ENCODE peak calls at places on chromosomes 11 and 22, in seven cellular contexts. One of them, this sample, is unnamed. For H3K4me1, the result is how much of the 10 kb centered on the place peaks cover.

GRCh38 chr22:39574779-39575551 is 4.4 kb downstream of the CACNA1I start:
- DNase-seq in GM23248: peak
- DNase-seq in adrenal gland: peak
- DNase-seq in SJSA1: peak
- DNase-seq in foreskin keratinocyte: peak
- DNase-seq in fibroblast of lung: peak
- DNase-seq in CD8-positive, alpha-beta T cell: no peak
- DNase-seq in this sample: no peak

GRCh38 chr11:129143335-129143734 is 48.8 kb downstream of the ARHGAP32 start:
- DNase-seq in CD8-positive, alpha-beta T cell: no peak
- DNase-seq in foreskin keratinocyte: peak
- DNase-seq in adrenal gland: peak
- DNase-seq in fibroblast of lung: peak
- DNase-seq in SJSA1: peak
- DNase-seq in GM23248: peak
- DNase-seq in this sample: no peak

GRCh38 chr11:77602385-77603105 is 12.8 kb downstream of the AQP11 start:
- DNase-seq in GM23248: peak
- DNase-seq in adrenal gland: no peak
- DNase-seq in SJSA1: peak
- DNase-seq in foreskin keratinocyte: peak
- DNase-seq in fibroblast of lung: peak
- DNase-seq in CD8-positive, alpha-beta T cell: no peak
- DNase-seq in this sample: no peak

GRCh38 chr11:74272276-74272675 is 39.2 kb downstream of the P4HA3 start:
- DNase-seq in foreskin keratinocyte: no peak
- DNase-seq in CD8-positive, alpha-beta T cell: no peak
- DNase-seq in GM23248: no peak
- DNase-seq in fibroblast of lung: no peak
- DNase-seq in adrenal gland: no peak
- DNase-seq in SJSA1: no peak
- DNase-seq in this sample: no peak

GRCh38 chr11:28505216-28505615 is 397.0 kb downstream of the METTL15 start:
- DNase-seq in CD8-positive, alpha-beta T cell: no peak
- DNase-seq in SJSA1: no peak
- DNase-seq in fibroblast of lung: no peak
- DNase-seq in foreskin keratinocyte: no peak
- DNase-seq in adrenal gland: no peak
- DNase-seq in GM23248: no peak
- DNase-seq in this sample: no peak

GRCh38 chr11:96341237-96342130 is 1.5 kb downstream of the MAML2 start:
- DNase-seq in SJSA1: no peak
- DNase-seq in foreskin keratinocyte: no peak
- DNase-seq in CD8-positive, alpha-beta T cell: peak
- DNase-seq in fibroblast of lung: peak
- DNase-seq in adrenal gland: peak
- DNase-seq in GM23248: peak
- DNase-seq in this sample: peak

GRCh38 chr22:36301384-36301828 is 48.5 kb downstream of the APOL1 start:
- DNase-seq in SJSA1: no peak
- DNase-seq in CD8-positive, alpha-beta T cell: peak
- DNase-seq in adrenal gland: peak
- DNase-seq in fibroblast of lung: peak
- DNase-seq in foreskin keratinocyte: no peak
- DNase-seq in GM23248: peak
- DNase-seq in this sample: peak

GRCh38 chr11:42524534-42525227 is 787.1 kb upstream of the API5 start:
- DNase-seq in adrenal gland: peak
- DNase-seq in GM23248: peak
- DNase-seq in foreskin keratinocyte: no peak
- DNase-seq in fibroblast of lung: peak
- DNase-seq in CD8-positive, alpha-beta T cell: no peak
- DNase-seq in SJSA1: peak
- DNase-seq in this sample: no peak

GRCh38 chr11:47571895-47572294 is 6.5 kb downstream of the PTPMT1 start:
- DNase-seq in SJSA1: no peak
- DNase-seq in foreskin keratinocyte: no peak
- DNase-seq in fibroblast of lung: peak
- DNase-seq in CD8-positive, alpha-beta T cell: no peak
- DNase-seq in adrenal gland: no peak
- DNase-seq in GM23248: peak
- DNase-seq in this sample: no peak

GRCh38 chr22:36220457-36220921 is 18.8 kb downstream of the APOL2 start:
- DNase-seq in CD8-positive, alpha-beta T cell: no peak
- DNase-seq in SJSA1: peak
- DNase-seq in GM23248: peak
- DNase-seq in adrenal gland: peak
- DNase-seq in fibroblast of lung: peak
- DNase-seq in foreskin keratinocyte: no peak
- DNase-seq in this sample: no peak

GRCh38 chr22:37222440-37222971 is 10.2 kb upstream of the SSTR3 start:
- DNase-seq in GM23248: no peak
- DNase-seq in CD8-positive, alpha-beta T cell: peak
- DNase-seq in fibroblast of lung: no peak
- DNase-seq in SJSA1: no peak
- DNase-seq in foreskin keratinocyte: no peak
- DNase-seq in adrenal gland: no peak
- DNase-seq in this sample: peak

GRCh38 chr22:21972293-21972779 is 10.3 kb downstream of the TOP3B start:
- DNase-seq in GM23248: peak
- DNase-seq in foreskin keratinocyte: no peak
- DNase-seq in SJSA1: peak
- DNase-seq in fibroblast of lung: no peak
- DNase-seq in adrenal gland: no peak
- DNase-seq in CD8-positive, alpha-beta T cell: peak
- DNase-seq in this sample: peak

GRCh38 chr11:27282806-27283205 is 80.2 kb downstream of the CCDC34 start:
- DNase-seq in GM23248: peak
- DNase-seq in CD8-positive, alpha-beta T cell: no peak
- DNase-seq in SJSA1: peak
- DNase-seq in adrenal gland: no peak
- DNase-seq in fibroblast of lung: peak
- DNase-seq in foreskin keratinocyte: no peak
- DNase-seq in this sample: no peak

GRCh38 chr11:133300666-133301065 is 231.6 kb downstream of the OPCML start:
- DNase-seq in SJSA1: no peak
- DNase-seq in fibroblast of lung: no peak
- DNase-seq in CD8-positive, alpha-beta T cell: no peak
- DNase-seq in foreskin keratinocyte: no peak
- DNase-seq in adrenal gland: no peak
- DNase-seq in GM23248: no peak
- DNase-seq in this sample: no peak

GRCh38 chr22:38148252-38148651 is 33.4 kb downstream of the PLA2G6 start:
- DNase-seq in CD8-positive, alpha-beta T cell: no peak
- DNase-seq in adrenal gland: no peak
- DNase-seq in SJSA1: peak
- DNase-seq in fibroblast of lung: peak
- DNase-seq in GM23248: peak
- DNase-seq in foreskin keratinocyte: no peak
- DNase-seq in this sample: no peak

GRCh38 chr11:12216100-12216499 is 105.7 kb downstream of the MICAL2 start:
- DNase-seq in foreskin keratinocyte: no peak
- DNase-seq in adrenal gland: no peak
- DNase-seq in GM23248: no peak
- DNase-seq in SJSA1: no peak
- DNase-seq in CD8-positive, alpha-beta T cell: peak
- DNase-seq in fibroblast of lung: no peak
- DNase-seq in this sample: peak
- H3K4me1 ChIP-seq in foreskin keratinocyte: under half
- H3K4me1 ChIP-seq in adrenal gland: under half
- H3K4me1 ChIP-seq in GM23248: under half
- H3K4me1 ChIP-seq in SJSA1: under half
- H3K4me1 ChIP-seq in CD8-positive, alpha-beta T cell: under half
- H3K4me1 ChIP-seq in fibroblast of lung: under half
- H3K4me1 ChIP-seq in this sample: under half

DNA sequence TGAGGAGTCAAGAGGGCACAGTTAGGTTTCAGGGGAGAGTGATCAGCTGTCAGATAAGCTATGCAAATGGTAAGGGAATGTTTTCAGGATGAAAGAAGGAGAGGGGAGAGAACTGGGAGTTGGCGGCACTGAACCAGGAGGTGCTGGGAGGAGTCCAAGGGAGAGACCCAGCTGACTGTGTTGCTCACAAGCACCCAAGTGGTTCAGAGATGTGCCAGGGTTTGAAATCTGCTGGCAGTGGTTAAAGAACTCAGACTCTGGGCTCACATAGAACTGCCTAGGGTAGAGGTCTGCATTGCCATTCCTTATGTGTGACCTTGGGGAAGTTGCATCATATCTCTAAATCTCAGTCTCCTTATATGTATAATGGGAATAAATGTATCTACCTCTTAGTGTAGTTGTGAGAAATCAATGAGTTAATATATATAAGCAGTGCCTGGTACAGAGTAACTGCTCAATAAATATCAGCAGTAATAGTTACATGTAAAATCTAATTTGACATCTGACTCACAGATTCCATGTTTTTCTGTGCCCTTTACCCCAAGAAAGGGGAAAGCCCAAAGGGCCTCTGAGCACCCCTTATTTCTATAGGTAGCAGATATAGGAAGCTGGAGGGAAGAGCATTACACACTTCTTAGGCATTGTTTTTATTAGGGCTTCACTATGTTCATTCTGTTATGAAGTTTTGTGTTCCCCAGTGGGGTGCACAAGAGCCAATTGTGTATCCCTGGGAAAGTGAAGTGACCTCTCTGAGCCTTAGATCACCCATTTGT is 66.9 kb upstream of the SESN3 start:
- DNase-seq in fibroblast of lung: no peak
- DNase-seq in SJSA1: no peak
- DNase-seq in foreskin keratinocyte: no peak
- DNase-seq in adrenal gland: no peak
- DNase-seq in GM23248: no peak
- DNase-seq in CD8-positive, alpha-beta T cell: no peak
- DNase-seq in this sample: no peak
- H3K4me1 ChIP-seq in fibroblast of lung: under half
- H3K4me1 ChIP-seq in SJSA1: under half
- H3K4me1 ChIP-seq in foreskin keratinocyte: under half
- H3K4me1 ChIP-seq in adrenal gland: under half
- H3K4me1 ChIP-seq in GM23248: under half
- H3K4me1 ChIP-seq in CD8-positive, alpha-beta T cell: under half
- H3K4me1 ChIP-seq in this sample: under half

DNA sequence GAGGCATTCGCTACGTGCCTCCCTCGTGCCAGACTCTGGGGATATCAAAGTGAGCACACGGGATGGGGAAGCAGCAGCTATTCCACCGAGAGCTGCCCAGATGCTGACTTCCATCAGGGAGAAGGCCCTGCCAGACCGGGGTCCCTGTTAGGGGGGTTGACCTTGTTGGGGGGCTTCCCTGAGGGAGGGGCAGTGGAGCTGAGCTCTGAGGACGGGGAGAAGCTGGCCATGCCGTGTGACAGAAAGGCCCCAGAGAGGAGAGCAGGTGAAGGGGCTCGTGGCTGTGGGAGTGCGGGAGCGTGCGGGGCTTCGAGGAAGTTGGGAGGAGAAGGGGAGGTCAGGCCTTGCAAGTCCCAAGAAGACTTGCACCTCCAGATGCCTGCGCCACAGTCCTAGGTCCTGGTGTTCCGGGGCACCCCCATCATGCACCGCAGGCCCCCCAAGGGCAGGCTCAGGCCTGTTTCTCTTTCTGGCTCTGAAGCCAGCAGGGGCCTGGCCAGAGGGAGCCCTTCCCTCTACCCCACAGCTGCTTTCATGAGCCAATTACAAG is 94.4 kb downstream of the ARHGAP8 start:
- DNase-seq in CD8-positive, alpha-beta T cell: no peak
- DNase-seq in GM23248: no peak
- DNase-seq in fibroblast of lung: no peak
- DNase-seq in adrenal gland: no peak
- DNase-seq in SJSA1: no peak
- DNase-seq in foreskin keratinocyte: no peak
- DNase-seq in this sample: no peak
- H3K4me1 ChIP-seq in CD8-positive, alpha-beta T cell: under half
- H3K4me1 ChIP-seq in GM23248: under half
- H3K4me1 ChIP-seq in fibroblast of lung: under half
- H3K4me1 ChIP-seq in adrenal gland: under half
- H3K4me1 ChIP-seq in SJSA1: under half
- H3K4me1 ChIP-seq in foreskin keratinocyte: under half
- H3K4me1 ChIP-seq in this sample: under half

GRCh38 chr11:73217131-73217809 is 811 bp upstream of the P2RY2 start:
- DNase-seq in CD8-positive, alpha-beta T cell: no peak
- DNase-seq in SJSA1: no peak
- DNase-seq in foreskin keratinocyte: no peak
- DNase-seq in GM23248: no peak
- DNase-seq in fibroblast of lung: no peak
- DNase-seq in adrenal gland: peak
- DNase-seq in this sample: no peak
- H3K4me1 ChIP-seq in CD8-positive, alpha-beta T cell: under half
- H3K4me1 ChIP-seq in SJSA1: under half
- H3K4me1 ChIP-seq in foreskin keratinocyte: under half
- H3K4me1 ChIP-seq in GM23248: under half
- H3K4me1 ChIP-seq in fibroblast of lung: under half
- H3K4me1 ChIP-seq in adrenal gland: under half
- H3K4me1 ChIP-seq in this sample: under half

DNA sequence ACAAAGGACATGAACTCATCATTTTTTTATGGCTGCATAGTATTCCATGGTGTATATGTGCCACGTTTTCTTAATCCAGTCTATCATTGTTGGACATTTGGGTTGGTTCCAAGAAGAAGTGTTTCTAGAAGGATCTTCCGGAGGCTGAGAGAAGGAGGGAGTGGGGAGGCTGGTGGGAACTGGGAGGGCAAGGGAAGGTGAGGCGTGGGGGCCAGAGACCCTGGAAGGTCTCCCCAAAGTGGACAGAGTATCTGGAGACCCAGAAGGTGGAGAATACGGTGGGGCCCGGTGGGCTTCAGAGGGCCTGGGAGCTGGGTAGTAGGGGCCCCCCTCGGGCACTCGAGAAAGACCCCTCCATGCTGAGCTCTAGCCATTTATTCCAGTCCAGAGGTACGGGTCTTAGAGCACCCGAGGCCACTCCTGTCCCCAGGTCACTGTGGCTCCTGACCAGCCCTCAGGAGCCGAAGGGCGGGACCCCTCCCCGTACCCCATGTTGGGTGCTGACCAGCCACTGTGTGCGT is 38.9 kb upstream of the MUC5AC start:
- DNase-seq in SJSA1: no peak
- DNase-seq in adrenal gland: peak
- DNase-seq in CD8-positive, alpha-beta T cell: no peak
- DNase-seq in fibroblast of lung: no peak
- DNase-seq in GM23248: no peak
- DNase-seq in foreskin keratinocyte: no peak
- DNase-seq in this sample: no peak
- H3K4me1 ChIP-seq in SJSA1: under half
- H3K4me1 ChIP-seq in adrenal gland: under half
- H3K4me1 ChIP-seq in CD8-positive, alpha-beta T cell: under half
- H3K4me1 ChIP-seq in fibroblast of lung: under half
- H3K4me1 ChIP-seq in GM23248: under half
- H3K4me1 ChIP-seq in foreskin keratinocyte: under half
- H3K4me1 ChIP-seq in this sample: under half

DNA sequence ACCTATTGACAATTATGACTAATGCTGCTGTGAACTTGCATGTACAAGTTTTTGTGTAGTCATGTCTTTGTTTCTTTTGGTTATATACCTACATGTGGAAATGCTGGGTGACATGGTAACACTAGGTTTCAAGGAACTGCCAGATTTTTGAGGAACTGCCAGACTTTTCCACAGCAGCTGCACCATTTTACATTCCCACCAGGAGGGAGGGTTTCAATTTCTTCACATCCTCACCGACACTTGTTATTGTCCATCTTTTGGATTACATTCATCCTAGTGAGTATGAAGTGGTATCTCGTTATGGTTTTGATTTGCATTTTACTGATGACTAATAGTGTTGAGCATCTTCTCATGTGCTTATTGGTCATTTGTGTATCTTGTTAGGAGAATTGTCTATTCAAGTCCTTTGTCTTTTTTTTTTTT is 13.3 kb downstream of the CLDN5 start:
- DNase-seq in SJSA1: no peak
- DNase-seq in foreskin keratinocyte: peak
- DNase-seq in CD8-positive, alpha-beta T cell: no peak
- DNase-seq in adrenal gland: no peak
- DNase-seq in fibroblast of lung: no peak
- DNase-seq in GM23248: no peak
- DNase-seq in this sample: no peak
- H3K4me1 ChIP-seq in SJSA1: under half
- H3K4me1 ChIP-seq in foreskin keratinocyte: under half
- H3K4me1 ChIP-seq in CD8-positive, alpha-beta T cell: under half
- H3K4me1 ChIP-seq in adrenal gland: under half
- H3K4me1 ChIP-seq in fibroblast of lung: under half
- H3K4me1 ChIP-seq in GM23248: under half
- H3K4me1 ChIP-seq in this sample: under half

This sample was measured in CD8-positive, alpha-beta memory T cell.